ENCODE peak calls at places on chromosomes 13 and 19, in five cellular contexts. One of them, this sample, is unnamed. For H3K9me3, the result is how much of the 10 kb centered on the place peaks cover.

GRCh38 chr19:41792513-41793413 is 3.6 kb upstream of the CEACAM3 start:
- DNase-seq in lower lobe of right lung: peak
- DNase-seq in fibroblast of lung: peak
- DNase-seq in Panc1: no peak
- DNase-seq in left ventricle myocardium inferior: peak
- DNase-seq in this sample: no peak

GRCh38 chr13:98796191-98796590 is 43.7 kb upstream of the SLC15A1 start:
- DNase-seq in lower lobe of right lung: no peak
- DNase-seq in fibroblast of lung: no peak
- DNase-seq in Panc1: no peak
- DNase-seq in left ventricle myocardium inferior: no peak
- DNase-seq in this sample: no peak

GRCh38 chr19:3479819-3480215 is 508 bp downstream of the SMIM24 start:
- DNase-seq in lower lobe of right lung: no peak
- DNase-seq in fibroblast of lung: no peak
- DNase-seq in Panc1: no peak
- DNase-seq in left ventricle myocardium inferior: no peak
- DNase-seq in this sample: no peak

GRCh38 chr19:1992759-1993260 is 22.7 kb downstream of the BTBD2 start:
- DNase-seq in lower lobe of right lung: peak
- DNase-seq in fibroblast of lung: no peak
- DNase-seq in Panc1: no peak
- DNase-seq in left ventricle myocardium inferior: no peak
- DNase-seq in this sample: no peak

GRCh38 chr13:98842858-98843481 is 90.5 kb upstream of the SLC15A1 start:
- DNase-seq in lower lobe of right lung: peak
- DNase-seq in fibroblast of lung: peak
- DNase-seq in Panc1: peak
- DNase-seq in left ventricle myocardium inferior: peak
- DNase-seq in this sample: peak

GRCh38 chr13:27006519-27007161 is 165.0 kb downstream of the USP12 start:
- DNase-seq in lower lobe of right lung: peak
- DNase-seq in fibroblast of lung: peak
- DNase-seq in Panc1: no peak
- DNase-seq in left ventricle myocardium inferior: no peak
- DNase-seq in this sample: peak

GRCh38 chr19:4518345-4519171 is at the start of gene PLIN4:
- DNase-seq in lower lobe of right lung: no peak
- DNase-seq in fibroblast of lung: peak
- DNase-seq in Panc1: no peak
- DNase-seq in left ventricle myocardium inferior: peak
- DNase-seq in this sample: no peak

GRCh38 chr13:94232956-94233355 is 246.5 kb downstream of the DCT start:
- DNase-seq in lower lobe of right lung: no peak
- DNase-seq in fibroblast of lung: peak
- DNase-seq in Panc1: no peak
- DNase-seq in left ventricle myocardium inferior: no peak
- DNase-seq in this sample: no peak

GRCh38 chr13:42832341-42833153 is 51.2 kb downstream of the FAM216B start:
- DNase-seq in lower lobe of right lung: no peak
- DNase-seq in fibroblast of lung: peak
- DNase-seq in Panc1: no peak
- DNase-seq in left ventricle myocardium inferior: no peak
- DNase-seq in this sample: peak

GRCh38 chr13:42039457-42039945 is 8.9 kb upstream of the DGKH start:
- DNase-seq in lower lobe of right lung: no peak
- DNase-seq in fibroblast of lung: no peak
- DNase-seq in Panc1: no peak
- DNase-seq in left ventricle myocardium inferior: no peak
- DNase-seq in this sample: no peak

GRCh38 chr19:31553112-31553843 is 204.0 kb upstream of the TSHZ3 start:
- DNase-seq in lower lobe of right lung: no peak
- DNase-seq in fibroblast of lung: no peak
- DNase-seq in Panc1: no peak
- DNase-seq in left ventricle myocardium inferior: no peak
- DNase-seq in this sample: no peak

GRCh38 chr19:51064534-51065220 is at the start of gene KLK13:
- DNase-seq in lower lobe of right lung: peak
- DNase-seq in fibroblast of lung: no peak
- DNase-seq in Panc1: no peak
- DNase-seq in left ventricle myocardium inferior: peak
- DNase-seq in this sample: no peak

GRCh38 chr13:111363591-111363990 is 43.1 kb downstream of the TEX29 start:
- DNase-seq in lower lobe of right lung: no peak
- DNase-seq in fibroblast of lung: no peak
- DNase-seq in Panc1: no peak
- DNase-seq in left ventricle myocardium inferior: no peak
- DNase-seq in this sample: no peak

GRCh38 chr13:32537580-32538233 is 888 bp downstream of the N4BP2L2 start:
- DNase-seq in lower lobe of right lung: peak
- DNase-seq in fibroblast of lung: peak
- DNase-seq in Panc1: no peak
- DNase-seq in left ventricle myocardium inferior: peak
- DNase-seq in this sample: peak

GRCh38 chr19:46350029-46350757 is 3.3 kb downstream of the PPP5C start:
- DNase-seq in lower lobe of right lung: no peak
- DNase-seq in fibroblast of lung: no peak
- DNase-seq in Panc1: no peak
- DNase-seq in left ventricle myocardium inferior: no peak
- DNase-seq in this sample: no peak

GRCh38 chr13:99382428-99383133 is 75.4 kb upstream of the GPR183 start:
- DNase-seq in lower lobe of right lung: no peak
- DNase-seq in fibroblast of lung: no peak
- DNase-seq in Panc1: no peak
- DNase-seq in left ventricle myocardium inferior: no peak
- DNase-seq in this sample: peak

GRCh38 chr13:113935081-113935511 is 38.8 kb downstream of the C13orf46 start:
- DNase-seq in lower lobe of right lung: no peak
- DNase-seq in fibroblast of lung: no peak
- DNase-seq in Panc1: no peak
- DNase-seq in left ventricle myocardium inferior: no peak
- DNase-seq in this sample: peak

GRCh38 chr13:73303858-73304257 is 245.1 kb downstream of the KLF5 start:
- DNase-seq in lower lobe of right lung: no peak
- DNase-seq in fibroblast of lung: no peak
- DNase-seq in Panc1: no peak
- DNase-seq in left ventricle myocardium inferior: no peak
- DNase-seq in this sample: no peak

GRCh38 chr13:44301639-44302015 is 72.0 kb upstream of the SERP2 start:
- DNase-seq in lower lobe of right lung: no peak
- DNase-seq in fibroblast of lung: no peak
- DNase-seq in Panc1: no peak
- DNase-seq in left ventricle myocardium inferior: no peak
- DNase-seq in this sample: no peak

GRCh38 chr13:80262051-80262695 is 78.8 kb downstream of the SPRY2 start:
- DNase-seq in lower lobe of right lung: no peak
- DNase-seq in fibroblast of lung: no peak
- DNase-seq in Panc1: no peak
- DNase-seq in left ventricle myocardium inferior: no peak
- DNase-seq in this sample: no peak

GRCh38 chr19:55319786-55320185 is 5.4 kb downstream of the TMEM150B start:
- DNase-seq in lower lobe of right lung: no peak
- DNase-seq in fibroblast of lung: peak
- DNase-seq in Panc1: no peak
- DNase-seq in left ventricle myocardium inferior: peak
- DNase-seq in this sample: peak

DNA sequence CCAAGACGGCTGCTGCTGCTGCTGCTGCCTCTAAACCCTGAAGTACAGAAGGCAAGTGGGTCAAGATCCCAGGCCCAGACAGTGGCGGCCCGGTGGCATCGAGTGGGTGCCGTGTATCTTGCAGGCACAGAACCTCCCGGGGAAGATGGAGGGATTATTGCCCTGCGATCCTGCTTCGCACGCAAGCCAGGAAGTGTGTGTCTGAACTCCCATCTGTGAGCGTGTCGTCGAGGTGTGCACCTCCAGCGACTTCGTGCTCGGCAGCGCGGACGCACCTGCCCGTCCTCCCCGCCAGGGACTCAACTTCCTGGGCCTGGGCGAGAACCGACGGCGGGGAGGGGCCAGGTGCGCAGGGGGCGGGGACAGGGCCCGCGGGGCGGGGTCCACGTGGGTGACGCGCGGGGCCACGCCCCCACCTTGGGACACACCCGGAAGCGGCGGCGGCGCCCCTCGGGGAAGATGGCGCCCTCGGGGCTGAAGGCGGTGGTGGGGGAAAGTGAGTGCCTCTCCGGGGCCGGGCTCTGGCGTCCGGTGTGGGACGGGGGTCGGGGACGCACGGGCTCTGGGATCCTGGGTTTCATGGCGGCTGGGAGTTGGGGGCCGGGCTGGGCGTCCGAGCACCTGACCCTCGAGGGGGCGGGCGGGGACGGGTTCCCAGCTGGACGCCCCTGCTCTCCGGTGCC is at the start of gene STXBP2:
- DNase-seq in lower lobe of right lung: peak
- DNase-seq in fibroblast of lung: no peak
- DNase-seq in Panc1: no peak
- DNase-seq in left ventricle myocardium inferior: peak
- DNase-seq in this sample: peak
- TF ChIP-seq CTCF in lower lobe of right lung: no peak
- TF ChIP-seq CTCF in fibroblast of lung: no peak
- TF ChIP-seq CTCF in Panc1: no peak
- TF ChIP-seq CTCF in left ventricle myocardium inferior: no peak
- TF ChIP-seq CTCF in this sample: no peak

GRCh38 chr19:36931684-36932083 is 15.6 kb downstream of the ZNF568 start:
- DNase-seq in lower lobe of right lung: no peak
- DNase-seq in fibroblast of lung: no peak
- DNase-seq in Panc1: no peak
- DNase-seq in left ventricle myocardium inferior: no peak
- DNase-seq in this sample: no peak
- H3K9me3 ChIP-seq in lower lobe of right lung: half or more
- H3K9me3 ChIP-seq in fibroblast of lung: under half
- H3K9me3 ChIP-seq in Panc1: half or more
- H3K9me3 ChIP-seq in left ventricle myocardium inferior: half or more
- H3K9me3 ChIP-seq in this sample: under half

GRCh38 chr13:24038405-24038804 is 122.1 kb upstream of the SPATA13 start:
- DNase-seq in lower lobe of right lung: no peak
- DNase-seq in fibroblast of lung: peak
- DNase-seq in Panc1: no peak
- DNase-seq in left ventricle myocardium inferior: no peak
- DNase-seq in this sample: no peak
- H3K27ac ChIP-seq in lower lobe of right lung: no peak
- H3K27ac ChIP-seq in fibroblast of lung: no peak
- H3K27ac ChIP-seq in Panc1: no peak
- H3K27ac ChIP-seq in left ventricle myocardium inferior: no peak
- H3K27ac ChIP-seq in this sample: no peak

GRCh38 chr13:72198967-72199601 is 332.1 kb upstream of the DACH1 start:
- DNase-seq in lower lobe of right lung: no peak
- DNase-seq in fibroblast of lung: no peak
- DNase-seq in Panc1: no peak
- DNase-seq in left ventricle myocardium inferior: no peak
- DNase-seq in this sample: no peak

GRCh38 chr13:72195044-72195704 is 328.2 kb upstream of the DACH1 start:
- DNase-seq in lower lobe of right lung: no peak
- DNase-seq in fibroblast of lung: no peak
- DNase-seq in Panc1: no peak
- DNase-seq in left ventricle myocardium inferior: no peak
- DNase-seq in this sample: no peak

GRCh38 chr13:72198042-72198441 is 331.0 kb upstream of the DACH1 start:
- DNase-seq in lower lobe of right lung: no peak
- DNase-seq in fibroblast of lung: no peak
- DNase-seq in Panc1: no peak
- DNase-seq in left ventricle myocardium inferior: no peak
- DNase-seq in this sample: no peak

GRCh38 chr13:72201726-72202125 is 334.7 kb upstream of the DACH1 start:
- DNase-seq in lower lobe of right lung: no peak
- DNase-seq in fibroblast of lung: no peak
- DNase-seq in Panc1: no peak
- DNase-seq in left ventricle myocardium inferior: no peak
- DNase-seq in this sample: no peak

DNA sequence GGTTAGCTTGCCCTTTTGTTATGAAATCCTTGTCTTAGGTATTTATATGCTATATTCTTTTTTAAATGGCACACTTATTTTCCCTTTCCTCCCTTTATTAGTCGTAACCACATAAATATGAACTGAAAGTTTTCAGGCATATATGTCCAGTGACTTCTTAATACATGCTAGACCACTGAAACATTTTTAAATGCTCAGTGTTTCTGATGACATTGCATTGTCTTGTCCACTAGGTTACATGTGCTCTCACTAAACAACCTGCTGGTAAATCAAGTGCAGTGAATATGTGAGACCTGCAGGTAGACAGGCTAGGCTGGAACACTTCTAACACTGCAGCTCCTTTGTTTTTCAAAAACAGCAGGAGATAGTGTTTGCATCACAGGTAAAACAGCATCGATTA is 332.6 kb upstream of the DACH1 start:
- DNase-seq in lower lobe of right lung: no peak
- DNase-seq in fibroblast of lung: no peak
- DNase-seq in Panc1: no peak
- DNase-seq in left ventricle myocardium inferior: no peak
- DNase-seq in this sample: no peak
- TF ChIP-seq CTCF in lower lobe of right lung: no peak
- TF ChIP-seq CTCF in fibroblast of lung: no peak
- TF ChIP-seq CTCF in Panc1: no peak
- TF ChIP-seq CTCF in left ventricle myocardium inferior: no peak
- TF ChIP-seq CTCF in this sample: no peak

GRCh38 chr19:56423276-56423984 is 19.3 kb downstream of the ZNF583 start:
- DNase-seq in lower lobe of right lung: no peak
- DNase-seq in fibroblast of lung: peak
- DNase-seq in Panc1: no peak
- DNase-seq in left ventricle myocardium inferior: no peak
- DNase-seq in this sample: no peak

GRCh38 chr19:56423985-56424353 is 19.8 kb downstream of the ZNF583 start:
- DNase-seq in lower lobe of right lung: no peak
- DNase-seq in fibroblast of lung: peak
- DNase-seq in Panc1: no peak
- DNase-seq in left ventricle myocardium inferior: no peak
- DNase-seq in this sample: no peak
- H3K9me3 ChIP-seq in lower lobe of right lung: half or more
- H3K9me3 ChIP-seq in fibroblast of lung: under half
- H3K9me3 ChIP-seq in Panc1: half or more
- H3K9me3 ChIP-seq in left ventricle myocardium inferior: half or more
- H3K9me3 ChIP-seq in this sample: half or more

DNA sequence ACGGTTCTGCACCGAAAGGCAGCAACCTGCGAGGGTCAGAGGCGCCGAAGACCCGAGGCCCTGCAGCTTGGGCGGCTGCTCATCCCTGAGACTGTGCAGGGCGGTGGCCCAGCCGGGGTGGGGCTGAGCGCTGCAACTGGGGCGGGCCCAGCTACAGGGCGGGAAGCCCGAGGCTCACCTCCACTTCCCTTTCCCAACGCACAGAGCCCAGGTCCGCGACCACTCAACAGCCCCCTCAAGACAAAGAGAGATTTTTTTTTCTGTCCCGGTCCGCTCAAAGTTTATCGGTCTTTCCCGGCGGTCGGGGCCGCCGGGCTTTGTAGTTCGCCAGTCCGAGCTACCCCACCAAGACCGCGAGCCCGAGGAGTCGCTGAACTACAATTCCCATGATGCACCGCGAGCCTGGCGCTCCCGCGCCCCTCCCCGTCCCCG is 573 bp downstream of the KATNAL1 start:
- DNase-seq in lower lobe of right lung: peak
- DNase-seq in fibroblast of lung: peak
- DNase-seq in Panc1: no peak
- DNase-seq in left ventricle myocardium inferior: peak
- DNase-seq in this sample: peak
- H3K27ac ChIP-seq in lower lobe of right lung: peak
- H3K27ac ChIP-seq in fibroblast of lung: peak
- H3K27ac ChIP-seq in Panc1: peak
- H3K27ac ChIP-seq in left ventricle myocardium inferior: peak
- H3K27ac ChIP-seq in this sample: peak

GRCh38 chr13:91162180-91162579 is 185.3 kb upstream of the MIR17HG start:
- DNase-seq in lower lobe of right lung: no peak
- DNase-seq in fibroblast of lung: no peak
- DNase-seq in Panc1: no peak
- DNase-seq in left ventricle myocardium inferior: no peak
- DNase-seq in this sample: no peak
- TF ChIP-seq CTCF in lower lobe of right lung: no peak
- TF ChIP-seq CTCF in fibroblast of lung: no peak
- TF ChIP-seq CTCF in Panc1: no peak
- TF ChIP-seq CTCF in left ventricle myocardium inferior: no peak
- TF ChIP-seq CTCF in this sample: peak